ENCODE peak calls at places on chromosomes 7 and 10, in seven cellular contexts. One of them, this sample, is unnamed.

GRCh38 chr7:125025620-125026019 is 96.0 kb upstream of the POT1 start:
- DNase-seq in A549: no peak
- DNase-seq in sigmoid colon: no peak
- DNase-seq in heart left ventricle: no peak
- DNase-seq in right lobe of liver: no peak
- DNase-seq in adrenal gland: no peak
- DNase-seq in body of pancreas: no peak
- DNase-seq in this sample: no peak

GRCh38 chr7:55641273-55641691 is 69.0 kb upstream of the VOPP1 start:
- DNase-seq in heart left ventricle: peak; percentile 42
- DNase-seq in body of pancreas: peak; percentile 76
- DNase-seq in adrenal gland: peak; percentile 78
- DNase-seq in sigmoid colon: peak; percentile 70
- DNase-seq in right lobe of liver: no peak
- DNase-seq in A549: peak; percentile 41
- DNase-seq in this sample: peak; percentile 75

GRCh38 chr10:132479024-132479602 is 58.5 kb upstream of the INPP5A start:
- DNase-seq in adrenal gland: no peak
- DNase-seq in right lobe of liver: peak; percentile 32
- DNase-seq in body of pancreas: peak; percentile 3
- DNase-seq in heart left ventricle: no peak
- DNase-seq in A549: no peak
- DNase-seq in sigmoid colon: no peak
- DNase-seq in this sample: no peak

GRCh38 chr7:100091411-100092181 is 2.8 kb downstream of the COPS6 start:
- DNase-seq in adrenal gland: no peak
- DNase-seq in A549: no peak
- DNase-seq in body of pancreas: no peak
- DNase-seq in sigmoid colon: no peak
- DNase-seq in right lobe of liver: no peak
- DNase-seq in heart left ventricle: no peak
- DNase-seq in this sample: no peak

GRCh38 chr7:140998715-140999114 is 16.0 kb downstream of the MRPS33 start:
- DNase-seq in A549: no peak
- DNase-seq in right lobe of liver: no peak
- DNase-seq in body of pancreas: no peak
- DNase-seq in sigmoid colon: no peak
- DNase-seq in adrenal gland: no peak
- DNase-seq in heart left ventricle: no peak
- DNase-seq in this sample: no peak

GRCh38 chr7:132353902-132354301 is 222.4 kb downstream of the PLXNA4 start:
- DNase-seq in sigmoid colon: no peak
- DNase-seq in heart left ventricle: no peak
- DNase-seq in right lobe of liver: no peak
- DNase-seq in adrenal gland: no peak
- DNase-seq in A549: no peak
- DNase-seq in body of pancreas: no peak
- DNase-seq in this sample: no peak

GRCh38 chr7:27145884-27146401 is 1.6 kb downstream of the HOXA6 start:
- DNase-seq in sigmoid colon: no peak
- DNase-seq in heart left ventricle: no peak
- DNase-seq in adrenal gland: peak; percentile 28
- DNase-seq in A549: no peak
- DNase-seq in body of pancreas: no peak
- DNase-seq in right lobe of liver: no peak
- DNase-seq in this sample: no peak

GRCh38 chr10:60008816-60009215 is 102.5 kb upstream of the CCDC6 start:
- DNase-seq in heart left ventricle: no peak
- DNase-seq in sigmoid colon: no peak
- DNase-seq in adrenal gland: no peak
- DNase-seq in A549: no peak
- DNase-seq in right lobe of liver: no peak
- DNase-seq in body of pancreas: no peak
- DNase-seq in this sample: no peak

GRCh38 chr10:50561266-50561665 is 62.5 kb downstream of the SGMS1 start:
- DNase-seq in sigmoid colon: no peak
- DNase-seq in adrenal gland: peak; percentile 62
- DNase-seq in right lobe of liver: no peak
- DNase-seq in A549: no peak
- DNase-seq in heart left ventricle: no peak
- DNase-seq in body of pancreas: peak; percentile 15
- DNase-seq in this sample: no peak

GRCh38 chr10:68989317-68989990 is 851 bp downstream of the KIFBP start:
- DNase-seq in A549: no peak
- DNase-seq in body of pancreas: no peak
- DNase-seq in sigmoid colon: no peak
- DNase-seq in heart left ventricle: no peak
- DNase-seq in adrenal gland: no peak
- DNase-seq in right lobe of liver: no peak
- DNase-seq in this sample: no peak

GRCh38 chr10:129466703-129467345 is at the start of gene MGMT:
- DNase-seq in adrenal gland: peak; percentile 97
- DNase-seq in body of pancreas: peak; percentile 96
- DNase-seq in heart left ventricle: peak; percentile 95
- DNase-seq in sigmoid colon: peak; percentile 97
- DNase-seq in right lobe of liver: peak; percentile 97
- DNase-seq in A549: peak; percentile 40
- DNase-seq in this sample: no peak

GRCh38 chr7:41691286-41691966 is 11.5 kb downstream of the INHBA start:
- DNase-seq in A549: no peak
- DNase-seq in body of pancreas: no peak
- DNase-seq in sigmoid colon: no peak
- DNase-seq in heart left ventricle: no peak
- DNase-seq in adrenal gland: no peak
- DNase-seq in right lobe of liver: peak; percentile 73
- DNase-seq in this sample: no peak

GRCh38 chr7:41688012-41688625 is 14.8 kb downstream of the INHBA start:
- DNase-seq in body of pancreas: no peak
- DNase-seq in heart left ventricle: no peak
- DNase-seq in sigmoid colon: no peak
- DNase-seq in adrenal gland: no peak
- DNase-seq in A549: no peak
- DNase-seq in right lobe of liver: no peak
- DNase-seq in this sample: no peak

GRCh38 chr7:41689815-41690214 is 13.1 kb downstream of the INHBA start:
- DNase-seq in body of pancreas: no peak
- DNase-seq in A549: no peak
- DNase-seq in heart left ventricle: no peak
- DNase-seq in adrenal gland: no peak
- DNase-seq in right lobe of liver: no peak
- DNase-seq in sigmoid colon: no peak
- DNase-seq in this sample: no peak

DNA sequence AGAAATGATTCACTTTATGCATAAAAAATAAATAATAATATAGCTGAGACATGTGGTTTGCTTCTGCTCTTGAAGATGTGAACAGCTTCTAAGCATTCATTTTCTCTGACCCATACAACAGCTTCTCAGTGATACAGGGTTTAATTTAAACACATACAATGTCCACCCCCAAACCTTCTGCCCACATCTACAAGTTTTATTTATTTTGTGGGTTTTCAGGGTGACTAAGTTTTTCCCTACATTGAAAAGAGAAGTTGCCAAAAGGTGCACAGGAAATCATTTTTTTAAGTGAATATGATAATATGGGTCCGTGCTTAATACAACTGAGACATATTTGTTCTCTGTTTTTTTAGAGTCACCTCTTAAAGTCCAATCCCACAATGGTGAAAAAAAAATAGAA is 17.2 kb downstream of the INHBA start:
- DNase-seq in body of pancreas: no peak
- DNase-seq in heart left ventricle: no peak
- DNase-seq in adrenal gland: no peak
- DNase-seq in A549: no peak
- DNase-seq in sigmoid colon: no peak
- DNase-seq in right lobe of liver: no peak
- DNase-seq in this sample: no peak
- TF ChIP-seq POLR2A in body of pancreas: no peak
- TF ChIP-seq POLR2A in heart left ventricle: no peak
- TF ChIP-seq POLR2A in adrenal gland: no peak
- TF ChIP-seq POLR2A in A549: no peak
- TF ChIP-seq POLR2A in sigmoid colon: no peak
- TF ChIP-seq POLR2A in right lobe of liver: no peak
- TF ChIP-seq POLR2A in this sample: no peak

GRCh38 chr7:31051598-31052503 is at the start of gene ADCYAP1R1:
- DNase-seq in body of pancreas: no peak
- DNase-seq in sigmoid colon: peak; percentile 82
- DNase-seq in right lobe of liver: no peak
- DNase-seq in A549: no peak
- DNase-seq in adrenal gland: peak; percentile 84
- DNase-seq in heart left ventricle: peak; percentile 51
- DNase-seq in this sample: no peak
- TF ChIP-seq POLR2A in body of pancreas: no peak
- TF ChIP-seq POLR2A in sigmoid colon: no peak
- TF ChIP-seq POLR2A in right lobe of liver: no peak
- TF ChIP-seq POLR2A in A549: no peak
- TF ChIP-seq POLR2A in adrenal gland: no peak
- TF ChIP-seq POLR2A in heart left ventricle: no peak
- TF ChIP-seq POLR2A in this sample: no peak

DNA sequence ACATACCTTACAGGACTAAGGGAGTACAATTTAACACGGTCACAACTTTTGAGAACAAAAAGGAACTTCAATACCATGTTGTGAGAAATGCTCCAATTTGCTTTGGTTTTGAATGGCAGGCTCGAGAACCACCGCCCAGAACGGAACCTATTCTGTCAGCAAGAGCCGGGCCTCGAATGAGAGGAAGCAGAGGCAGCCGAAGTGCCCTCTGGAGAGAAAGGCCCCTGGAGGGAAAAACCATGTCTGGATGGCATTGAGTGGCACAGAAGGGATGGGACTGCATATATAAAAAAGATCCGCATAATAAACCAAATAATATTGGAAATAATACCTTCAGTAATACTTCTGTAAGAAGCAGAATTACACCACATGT is 85.6 kb downstream of the CHST15 start:
- DNase-seq in A549: no peak
- DNase-seq in right lobe of liver: peak; percentile 11
- DNase-seq in body of pancreas: no peak
- DNase-seq in adrenal gland: no peak
- DNase-seq in heart left ventricle: no peak
- DNase-seq in sigmoid colon: peak; percentile 53
- DNase-seq in this sample: no peak
- TF ChIP-seq POLR2A in A549: no peak
- TF ChIP-seq POLR2A in right lobe of liver: no peak
- TF ChIP-seq POLR2A in body of pancreas: no peak
- TF ChIP-seq POLR2A in adrenal gland: no peak
- TF ChIP-seq POLR2A in heart left ventricle: no peak
- TF ChIP-seq POLR2A in sigmoid colon: no peak
- TF ChIP-seq POLR2A in this sample: no peak

GRCh38 chr7:30800785-30801252 is 29.6 kb downstream of the MINDY4 start:
- DNase-seq in A549: peak; percentile 79
- DNase-seq in body of pancreas: peak; percentile 73
- DNase-seq in heart left ventricle: peak; percentile 74
- DNase-seq in right lobe of liver: no peak
- DNase-seq in sigmoid colon: peak; percentile 90
- DNase-seq in adrenal gland: peak; percentile 86
- DNase-seq in this sample: peak; percentile 82
- TF ChIP-seq POLR2A in A549: no peak
- TF ChIP-seq POLR2A in body of pancreas: no peak
- TF ChIP-seq POLR2A in heart left ventricle: no peak
- TF ChIP-seq POLR2A in right lobe of liver: no peak
- TF ChIP-seq POLR2A in sigmoid colon: no peak
- TF ChIP-seq POLR2A in adrenal gland: no peak
- TF ChIP-seq POLR2A in this sample: no peak

GRCh38 chr10:72260588-72261322 is 13.0 kb upstream of the DDIT4 start:
- DNase-seq in A549: peak; percentile 91
- DNase-seq in body of pancreas: peak; percentile 68
- DNase-seq in heart left ventricle: peak; percentile 85
- DNase-seq in sigmoid colon: peak; percentile 93
- DNase-seq in adrenal gland: peak; percentile 92
- DNase-seq in right lobe of liver: peak; percentile 94
- DNase-seq in this sample: peak; percentile 92
- TF ChIP-seq POLR2A in A549: peak; percentile 32
- TF ChIP-seq POLR2A in body of pancreas: peak; percentile 9
- TF ChIP-seq POLR2A in heart left ventricle: peak; percentile 35
- TF ChIP-seq POLR2A in sigmoid colon: peak; percentile 51
- TF ChIP-seq POLR2A in adrenal gland: no peak
- TF ChIP-seq POLR2A in right lobe of liver: peak; percentile 37
- TF ChIP-seq POLR2A in this sample: no peak

GRCh38 chr10:11245510-11245909 is 227.8 kb downstream of the CELF2 start:
- DNase-seq in sigmoid colon: no peak
- DNase-seq in body of pancreas: no peak
- DNase-seq in heart left ventricle: no peak
- DNase-seq in A549: no peak
- DNase-seq in adrenal gland: no peak
- DNase-seq in right lobe of liver: no peak
- DNase-seq in this sample: no peak
- TF ChIP-seq POLR2A in sigmoid colon: no peak
- TF ChIP-seq POLR2A in body of pancreas: no peak
- TF ChIP-seq POLR2A in heart left ventricle: no peak
- TF ChIP-seq POLR2A in A549: no peak
- TF ChIP-seq POLR2A in adrenal gland: no peak
- TF ChIP-seq POLR2A in right lobe of liver: no peak
- TF ChIP-seq POLR2A in this sample: no peak

GRCh38 chr10:75111367-75111905 is at the start of gene SAMD8:
- DNase-seq in A549: no peak
- DNase-seq in body of pancreas: peak; percentile 97
- DNase-seq in heart left ventricle: peak; percentile 97
- DNase-seq in sigmoid colon: peak; percentile 99
- DNase-seq in right lobe of liver: peak; percentile 96
- DNase-seq in adrenal gland: peak; percentile 99
- DNase-seq in this sample: no peak
- TF ChIP-seq POLR2A in A549: peak; percentile 76
- TF ChIP-seq POLR2A in body of pancreas: peak; percentile 90
- TF ChIP-seq POLR2A in heart left ventricle: peak; percentile 94
- TF ChIP-seq POLR2A in sigmoid colon: peak; percentile 84
- TF ChIP-seq POLR2A in right lobe of liver: peak; percentile 90
- TF ChIP-seq POLR2A in adrenal gland: peak; percentile 88
- TF ChIP-seq POLR2A in this sample: peak; percentile 89